ENCODE peak calls at places on chromosomes 6 and 20, in five cellular contexts. Y is endodermal cell, T is right lobe of liver, B is IMR-90, H is GM23248. P is an unnamed sample. For H3K36me3, the result is how much of the 10 kb centered on the place peaks cover.

GRCh38 chr6:13635948-13636658 is 21.0 kb downstream of the NOL7 start:
- DNase-seq in Y (no peak), T (no peak), B (no peak), H (no peak), P (no peak)

GRCh38 chr20:36481380-36482043 is 59.8 kb upstream of the MYL9 start:
- DNase-seq in Y (no peak), T (no peak), B (no peak), H (peak), P (no peak)

GRCh38 chr6:118551673-118552063 is 3.6 kb downstream of the PLN start:
- DNase-seq in Y (no peak), T (no peak), B (peak), H (peak), P (no peak)

GRCh38 chr20:45206746-45207145 is at the start of gene SEMG1:
- DNase-seq in Y (no peak), T (no peak), B (no peak), H (no peak), P (no peak)

GRCh38 chr20:58731192-58731591 is 38.6 kb downstream of the NPEPL1 start:
- DNase-seq in Y (no peak), T (no peak), B (no peak), H (no peak), P (no peak)

GRCh38 chr6:45416700-45417099 is 39.0 kb upstream of the SUPT3H start:
- DNase-seq in Y (no peak), T (no peak), B (no peak), H (peak), P (no peak)

GRCh38 chr6:50147371-50147770 is 97.6 kb upstream of the DEFB112 start:
- DNase-seq in Y (no peak), T (no peak), B (peak), H (peak), P (no peak)

GRCh38 chr20:53569005-53569404 is 24.6 kb downstream of the ZNF217 start:
- DNase-seq in Y (no peak), T (no peak), B (no peak), H (no peak), P (no peak)

GRCh38 chr20:49976542-49976941 is 6.2 kb upstream of the SNAI1 start:
- DNase-seq in Y (no peak), T (no peak), B (peak), H (peak), P (no peak)

GRCh38 chr20:33703498-33704137 is 16.5 kb downstream of the PXMP4 start:
- DNase-seq in Y (no peak), T (no peak), B (no peak), H (no peak), P (no peak)

GRCh38 chr6:107386340-107386739 is 73.0 kb downstream of the PDSS2 start:
- DNase-seq in Y (no peak), T (no peak), B (no peak), H (peak), P (no peak)

GRCh38 chr6:110387986-110388385 is 27.4 kb downstream of the DDO start:
- DNase-seq in Y (no peak), T (no peak), B (no peak), H (no peak), P (no peak)

GRCh38 chr20:49656304-49656703 is 57.4 kb downstream of the B4GALT5 start:
- DNase-seq in Y (no peak), T (no peak), B (peak), H (peak), P (no peak)

GRCh38 chr6:130513770-130514169 is 148.0 kb downstream of the TMEM200A start:
- DNase-seq in Y (no peak), T (no peak), B (peak), H (peak), P (no peak)

GRCh38 chr6:30885481-30885998 is 1.2 kb downstream of the DDR1 start:
- DNase-seq in Y (no peak), T (no peak), B (peak), H (peak), P (no peak)

GRCh38 chr20:3282271-3283221 is 43.6 kb upstream of the SLC4A11 start:
- DNase-seq in Y (peak), T (no peak), B (no peak), H (no peak), P (no peak)

GRCh38 chr6:39143238-39143930 is 28.4 kb upstream of the SAYSD1 start:
- DNase-seq in Y (no peak), T (no peak), B (no peak), H (no peak), P (no peak)

GRCh38 chr20:33679758-33680485 is 5.7 kb upstream of the NECAB3 start:
- DNase-seq in Y (no peak), T (no peak), B (no peak), H (no peak), P (no peak)

GRCh38 chr20:49690899-49691620 is 22.6 kb downstream of the B4GALT5 start:
- DNase-seq in Y (no peak), T (peak), B (peak), H (peak), P (no peak)

GRCh38 chr20:43516251-43516824 is 8.8 kb downstream of the L3MBTL1 start:
- DNase-seq in Y (no peak), T (no peak), B (no peak), H (peak), P (no peak)

GRCh38 chr20:41786158-41786557 is 168.0 kb upstream of the CHD6 start:
- DNase-seq in Y (no peak), T (no peak), B (peak), H (peak), P (no peak)

GRCh38 chr6:17012421-17013225 is 89.2 kb upstream of the STMND1 start:
- DNase-seq in Y (peak), T (no peak), B (peak), H (no peak), P (no peak)

GRCh38 chr20:58481541-58482021 is 33.6 kb downstream of the APCDD1L start:
- DNase-seq in Y (peak), T (peak), B (no peak), H (peak), P (no peak)

GRCh38 chr6:106685833-106686232 is 56.5 kb downstream of the QRSL1 start:
- DNase-seq in Y (no peak), T (no peak), B (peak), H (peak), P (no peak)

GRCh38 chr6:166542580-166542912 is 43.9 kb downstream of the RAMACL start:
- DNase-seq in Y (peak), T (no peak), B (peak), H (no peak), P (no peak)

GRCh38 chr6:75230484-75231325 is 12.9 kb downstream of the COX7A2 start:
- DNase-seq in Y (peak), T (no peak), B (peak), H (peak), P (peak)

GRCh38 chr20:6668546-6668945 is 98.9 kb upstream of the BMP2 start:
- DNase-seq in Y (no peak), T (no peak), B (no peak), H (no peak), P (no peak)

GRCh38 chr6:100554228-100554627 is 89.5 kb upstream of the SIM1 start:
- DNase-seq in Y (no peak), T (no peak), B (no peak), H (no peak), P (no peak)

GRCh38 chr6:105276374-105276773 is 96.6 kb upstream of the POPDC3 start:
- DNase-seq in Y (no peak), T (no peak), B (peak), H (no peak), P (no peak)

GRCh38 chr6:14754636-14755513 is 491.0 kb upstream of the JARID2 start:
- DNase-seq in Y (no peak), T (no peak), B (no peak), H (no peak), P (no peak)

GRCh38 chr6:47075741-47076421 is 33.7 kb upstream of the ADGRF1 start:
- DNase-seq in Y (no peak), T (no peak), B (no peak), H (no peak), P (no peak)

GRCh38 chr20:4776079-4776630 is 54.4 kb downstream of the PRND start:
- DNase-seq in Y (no peak), T (no peak), B (no peak), H (no peak), P (no peak)

GRCh38 chr6:142353690-142354089 is 51.9 kb downstream of the ADGRG6 start:
- DNase-seq in Y (no peak), T (no peak), B (no peak), H (no peak), P (no peak)

GRCh38 chr20:5665417-5665816 is 84.8 kb upstream of the SHLD1 start:
- DNase-seq in Y (no peak), T (no peak), B (no peak), H (no peak), P (no peak)

GRCh38 chr6:150636808-150637207 is 37.1 kb downstream of the PLEKHG1 start:
- DNase-seq in Y (no peak), T (no peak), B (no peak), H (no peak), P (no peak)

GRCh38 chr6:14706378-14706929 is 539.4 kb upstream of the JARID2 start:
- DNase-seq in Y (no peak), T (peak), B (peak), H (peak), P (peak)

GRCh38 chr6:155248021-155249001 is 15.5 kb upstream of the CLDN20 start:
- DNase-seq in Y (peak), T (no peak), B (peak), H (peak), P (peak)

GRCh38 chr6:34867484-34867883 is 20.4 kb downstream of the TAF11 start:
- DNase-seq in Y (no peak), T (no peak), B (no peak), H (no peak), P (no peak)

GRCh38 chr6:34865107-34865506 is 22.7 kb downstream of the TAF11 start:
- DNase-seq in Y (no peak), T (no peak), B (peak), H (no peak), P (no peak)

GRCh38 chr6:34859951-34860350 is 27.9 kb downstream of the TAF11 start:
- DNase-seq in Y (no peak), T (no peak), B (no peak), H (no peak), P (no peak)

GRCh38 chr6:34866509-34866908 is 21.3 kb downstream of the TAF11 start:
- DNase-seq in Y (no peak), T (no peak), B (no peak), H (no peak), P (no peak)

DNA sequence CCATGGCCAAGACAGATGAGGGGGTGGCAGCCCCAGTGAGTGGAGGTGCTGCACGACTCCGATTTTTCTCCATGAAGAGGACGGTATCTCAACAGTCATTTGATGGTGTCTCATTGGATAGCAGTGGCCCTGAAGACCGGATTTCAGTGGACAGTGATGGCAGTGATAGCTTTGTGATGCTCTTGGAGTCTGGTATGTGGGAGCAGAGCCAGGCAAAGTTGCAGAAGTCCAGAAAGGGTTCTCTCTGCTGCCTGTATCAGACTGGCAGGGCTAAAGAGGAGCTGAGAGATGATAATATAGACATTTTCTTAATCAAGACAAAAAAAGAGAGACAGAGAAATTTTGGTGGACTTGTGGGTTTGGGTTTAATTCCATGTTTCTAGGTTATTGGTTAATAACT is 23.8 kb downstream of the TAF11 start:
- DNase-seq in Y (no peak), T (no peak), B (no peak), H (no peak), P (no peak)
- H3K36me3 ChIP-seq in Y (under half), T (under half), B (under half), H (under half), P (under half)

GRCh38 chr6:147508871-147509608 is 550 bp downstream of the SAMD5 start:
- DNase-seq in Y (peak), T (peak), B (no peak), H (no peak), P (no peak)
- H3K4me3 ChIP-seq in Y (peak), T (peak), B (peak), H (peak), P (peak)

GRCh38 chr6:157967486-157967885 is 14.2 kb upstream of the SYNJ2 start:
- DNase-seq in Y (peak), T (no peak), B (no peak), H (no peak), P (no peak)
- H3K27ac ChIP-seq in Y (no peak), T (no peak), B (no peak), H (no peak), P (no peak)

DNA sequence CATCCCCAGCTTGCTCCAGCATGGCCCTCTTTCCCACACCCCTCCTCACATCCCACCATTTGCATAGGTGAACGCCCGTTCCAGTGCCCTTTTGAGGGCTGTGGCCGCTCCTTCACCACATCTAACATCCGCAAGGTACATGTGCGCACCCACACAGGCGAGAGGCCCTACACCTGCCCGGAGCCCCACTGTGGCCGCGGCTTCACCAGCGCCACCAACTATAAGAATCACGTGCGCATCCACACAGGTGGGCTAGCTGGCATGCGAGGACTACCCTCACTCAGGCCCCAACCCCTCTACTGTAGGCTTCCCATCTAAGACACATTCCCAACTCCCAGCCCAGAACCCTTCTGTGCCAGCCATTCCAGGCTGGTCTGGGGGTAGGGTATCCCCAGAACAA is 6.1 kb upstream of the DEF6 start:
- DNase-seq in Y (no peak), T (no peak), B (no peak), H (no peak), P (no peak)
- H3K36me3 ChIP-seq in Y (under half), T (half or more), B (half or more), H (under half), P (half or more)

GRCh38 chr20:63180541-63181185 is 35.3 kb downstream of the YTHDF1 start:
- DNase-seq in Y (no peak), T (no peak), B (no peak), H (no peak), P (no peak)

GRCh38 chr20:63179876-63180275 is 36.1 kb downstream of the YTHDF1 start:
- DNase-seq in Y (no peak), T (no peak), B (no peak), H (no peak), P (no peak)

GRCh38 chr20:63178445-63178818 is 37.5 kb downstream of the YTHDF1 start:
- DNase-seq in Y (peak), T (no peak), B (no peak), H (no peak), P (no peak)

GRCh38 chr20:63177785-63178444 is 38.0 kb downstream of the YTHDF1 start:
- DNase-seq in Y (peak), T (no peak), B (no peak), H (no peak), P (no peak)

GRCh38 chr20:63178889-63179751 is 36.8 kb downstream of the YTHDF1 start:
- DNase-seq in Y (peak), T (peak), B (peak), H (peak), P (no peak)
- H3K4me3 ChIP-seq in Y (no peak), T (no peak), B (no peak), H (no peak), P (peak)

GRCh38 chr6:27791182-27791939 is 120.8 kb downstream of the OR2B2 start:
- DNase-seq in Y (peak), T (peak), B (peak), H (peak), P (peak)
- H3K27ac ChIP-seq in Y (no peak), T (peak), B (no peak), H (peak), P (no peak)